ENCODE peak calls at places on chromosome 6, in five cellular contexts. M is GM04503; E is iPS DF 6.9; U is activated effector memory CD4-positive, alpha-beta T cell treated with Interleukin-2 at 50 U/mL for 16 hours; F is posterior vena cava. D is an unnamed sample.

GRCh38 chr6:17038316-17038715 is 63.5 kb upstream of the STMND1 start:
- DNase-seq in M (no peak), E (no peak), U (no peak), F (no peak), D (no peak)

GRCh38 chr6:164826831-164827468 is 482.5 kb downstream of the C6orf118 start:
- DNase-seq in M (no peak), E (no peak), U (no peak), F (no peak), D (no peak)

GRCh38 chr6:144582939-144583613 is 297.9 kb downstream of the UTRN start:
- DNase-seq in M (no peak), E (no peak), U (peak; percentile 27), F (peak; percentile 78), D (peak; percentile 63)

GRCh38 chr6:161242779-161243693 is 30.8 kb downstream of the AGPAT4 start:
- DNase-seq in M (peak; percentile 52), E (peak; percentile 35), U (no peak), F (no peak), D (no peak)

GRCh38 chr6:147531321-147531720 is 22.8 kb downstream of the SAMD5 start:
- DNase-seq in M (no peak), E (no peak), U (no peak), F (no peak), D (no peak)

GRCh38 chr6:143058987-143059386 is 1.7 kb upstream of the AIG1 start:
- DNase-seq in M (no peak), E (no peak), U (no peak), F (no peak), D (no peak)

GRCh38 chr6:44222987-44223470 is 366 bp upstream of the SLC29A1 start:
- DNase-seq in M (no peak), E (no peak), U (no peak), F (no peak), D (no peak)

GRCh38 chr6:54198134-54198533 is 86.9 kb downstream of the MLIP start:
- DNase-seq in M (no peak), E (no peak), U (no peak), F (no peak), D (no peak)

GRCh38 chr6:21312118-21312517 is 281.4 kb upstream of the SOX4 start:
- DNase-seq in M (no peak), E (no peak), U (no peak), F (no peak), D (no peak)

GRCh38 chr6:143589162-143589561 is 77.6 kb upstream of the FUCA2 start:
- DNase-seq in M (no peak), E (no peak), U (no peak), F (peak; percentile 8), D (no peak)

GRCh38 chr6:32176476-32177181 is 745 bp upstream of the AGPAT1 start:
- DNase-seq in M (no peak), E (no peak), U (no peak), F (no peak), D (no peak)

GRCh38 chr6:3811191-3811590 is 38.0 kb upstream of the FAM50B start:
- DNase-seq in M (no peak), E (no peak), U (no peak), F (no peak), D (no peak)

GRCh38 chr6:143098054-143098673 is 37.5 kb downstream of the AIG1 start:
- DNase-seq in M (no peak), E (no peak), U (no peak), F (no peak), D (peak; percentile 40)

GRCh38 chr6:67030861-67031260 is 1323.8 kb upstream of the EYS start:
- DNase-seq in M (no peak), E (no peak), U (no peak), F (no peak), D (no peak)

GRCh38 chr6:156777866-156778614 is 862 bp downstream of the ARID1B start:
- DNase-seq in M (no peak), E (no peak), U (peak; percentile 55), F (peak; percentile 89), D (peak; percentile 67)

D was measured in naive B cell.